ENCODE peak calls at places on chromosomes 11 and 22, in eight cellular contexts. One of them, this sample, is unnamed.
A peak's percentile ranks its signal among the peaks of the same experiment; 100 is the strongest.

GRCh38 chr11:109051200-109051599 is 370.8 kb upstream of the C11orf87 start:
- DNase-seq in COR-L47: no peak
- DNase-seq in nephron progenitor cell: no peak
- DNase-seq in upper lobe of right lung: no peak
- DNase-seq in uterus: no peak
- DNase-seq in mesendoderm: no peak
- DNase-seq in stimulated activated CD4-positive, alpha-beta T cell treated with anti-CD3 and anti-CD28 coated beads, Interleukin-12 subunit alpha, Interleukin-12 subunit beta, amount 100 ng/mL, for 4 hours: no peak
- DNase-seq in heart left ventricle: no peak
- DNase-seq in this sample: no peak

GRCh38 chr22:41656515-41656914 is 32.2 kb downstream of the SNU13 start:
- DNase-seq in COR-L47: no peak
- DNase-seq in nephron progenitor cell: no peak
- DNase-seq in upper lobe of right lung: no peak
- DNase-seq in uterus: no peak
- DNase-seq in mesendoderm: no peak
- DNase-seq in stimulated activated CD4-positive, alpha-beta T cell treated with anti-CD3 and anti-CD28 coated beads, Interleukin-12 subunit alpha, Interleukin-12 subunit beta, amount 100 ng/mL, for 4 hours: no peak
- DNase-seq in heart left ventricle: no peak
- DNase-seq in this sample: no peak

GRCh38 chr11:76935030-76935429 is 74.3 kb downstream of the ACER3 start:
- DNase-seq in COR-L47: no peak
- DNase-seq in nephron progenitor cell: no peak
- DNase-seq in upper lobe of right lung: no peak
- DNase-seq in uterus: no peak
- DNase-seq in mesendoderm: no peak
- DNase-seq in stimulated activated CD4-positive, alpha-beta T cell treated with anti-CD3 and anti-CD28 coated beads, Interleukin-12 subunit alpha, Interleukin-12 subunit beta, amount 100 ng/mL, for 4 hours: no peak
- DNase-seq in heart left ventricle: no peak
- DNase-seq in this sample: no peak

GRCh38 chr11:61954106-61955030 is 4.2 kb downstream of the BEST1 start:
- DNase-seq in COR-L47: no peak
- DNase-seq in nephron progenitor cell: no peak
- DNase-seq in upper lobe of right lung: peak; percentile 73
- DNase-seq in uterus: no peak
- DNase-seq in mesendoderm: no peak
- DNase-seq in stimulated activated CD4-positive, alpha-beta T cell treated with anti-CD3 and anti-CD28 coated beads, Interleukin-12 subunit alpha, Interleukin-12 subunit beta, amount 100 ng/mL, for 4 hours: no peak
- DNase-seq in heart left ventricle: no peak
- DNase-seq in this sample: no peak

GRCh38 chr11:131993291-131993690 is 622.9 kb downstream of the NTM start:
- DNase-seq in COR-L47: no peak
- DNase-seq in nephron progenitor cell: no peak
- DNase-seq in upper lobe of right lung: no peak
- DNase-seq in uterus: no peak
- DNase-seq in mesendoderm: no peak
- DNase-seq in stimulated activated CD4-positive, alpha-beta T cell treated with anti-CD3 and anti-CD28 coated beads, Interleukin-12 subunit alpha, Interleukin-12 subunit beta, amount 100 ng/mL, for 4 hours: no peak
- DNase-seq in heart left ventricle: no peak
- DNase-seq in this sample: no peak

GRCh38 chr11:121123670-121124069 is 22.6 kb downstream of the TECTA start:
- DNase-seq in COR-L47: no peak
- DNase-seq in nephron progenitor cell: no peak
- DNase-seq in upper lobe of right lung: no peak
- DNase-seq in uterus: no peak
- DNase-seq in mesendoderm: no peak
- DNase-seq in stimulated activated CD4-positive, alpha-beta T cell treated with anti-CD3 and anti-CD28 coated beads, Interleukin-12 subunit alpha, Interleukin-12 subunit beta, amount 100 ng/mL, for 4 hours: no peak
- DNase-seq in heart left ventricle: no peak
- DNase-seq in this sample: no peak

GRCh38 chr22:43776081-43776670 is 35.9 kb downstream of the EFCAB6 start:
- DNase-seq in COR-L47: no peak
- DNase-seq in nephron progenitor cell: no peak
- DNase-seq in upper lobe of right lung: no peak
- DNase-seq in uterus: no peak
- DNase-seq in mesendoderm: no peak
- DNase-seq in stimulated activated CD4-positive, alpha-beta T cell treated with anti-CD3 and anti-CD28 coated beads, Interleukin-12 subunit alpha, Interleukin-12 subunit beta, amount 100 ng/mL, for 4 hours: no peak
- DNase-seq in heart left ventricle: no peak
- DNase-seq in this sample: no peak

GRCh38 chr11:69657911-69658605 is 17.1 kb downstream of the LTO1 start:
- DNase-seq in COR-L47: no peak
- DNase-seq in nephron progenitor cell: peak; percentile 62
- DNase-seq in upper lobe of right lung: peak; percentile 52
- DNase-seq in uterus: no peak
- DNase-seq in mesendoderm: peak; percentile 95
- DNase-seq in stimulated activated CD4-positive, alpha-beta T cell treated with anti-CD3 and anti-CD28 coated beads, Interleukin-12 subunit alpha, Interleukin-12 subunit beta, amount 100 ng/mL, for 4 hours: no peak
- DNase-seq in heart left ventricle: peak; percentile 9
- DNase-seq in this sample: no peak

GRCh38 chr11:893008-893654 is 17.5 kb downstream of the CHID1 start:
- DNase-seq in COR-L47: no peak
- DNase-seq in nephron progenitor cell: no peak
- DNase-seq in upper lobe of right lung: no peak
- DNase-seq in uterus: no peak
- DNase-seq in mesendoderm: no peak
- DNase-seq in stimulated activated CD4-positive, alpha-beta T cell treated with anti-CD3 and anti-CD28 coated beads, Interleukin-12 subunit alpha, Interleukin-12 subunit beta, amount 100 ng/mL, for 4 hours: no peak
- DNase-seq in heart left ventricle: no peak
- DNase-seq in this sample: no peak

GRCh38 chr22:32866953-32867352 is 65.4 kb downstream of the TIMP3 start:
- DNase-seq in COR-L47: no peak
- DNase-seq in nephron progenitor cell: no peak
- DNase-seq in upper lobe of right lung: no peak
- DNase-seq in uterus: no peak
- DNase-seq in mesendoderm: peak; percentile 14
- DNase-seq in stimulated activated CD4-positive, alpha-beta T cell treated with anti-CD3 and anti-CD28 coated beads, Interleukin-12 subunit alpha, Interleukin-12 subunit beta, amount 100 ng/mL, for 4 hours: no peak
- DNase-seq in heart left ventricle: no peak
- DNase-seq in this sample: no peak

GRCh38 chr11:72389116-72389515 is 45.2 kb downstream of the CLPB start:
- DNase-seq in COR-L47: no peak
- DNase-seq in nephron progenitor cell: no peak
- DNase-seq in upper lobe of right lung: no peak
- DNase-seq in uterus: no peak
- DNase-seq in mesendoderm: no peak
- DNase-seq in stimulated activated CD4-positive, alpha-beta T cell treated with anti-CD3 and anti-CD28 coated beads, Interleukin-12 subunit alpha, Interleukin-12 subunit beta, amount 100 ng/mL, for 4 hours: no peak
- DNase-seq in heart left ventricle: no peak
- DNase-seq in this sample: no peak

GRCh38 chr22:49026476-49027121 is 801.1 kb downstream of the BRD1 start:
- DNase-seq in COR-L47: no peak
- DNase-seq in nephron progenitor cell: no peak
- DNase-seq in upper lobe of right lung: no peak
- DNase-seq in uterus: no peak
- DNase-seq in mesendoderm: peak; percentile 44
- DNase-seq in stimulated activated CD4-positive, alpha-beta T cell treated with anti-CD3 and anti-CD28 coated beads, Interleukin-12 subunit alpha, Interleukin-12 subunit beta, amount 100 ng/mL, for 4 hours: no peak
- DNase-seq in heart left ventricle: no peak
- DNase-seq in this sample: no peak

GRCh38 chr11:122071680-122072321 is 44.2 kb downstream of the BLID start:
- DNase-seq in COR-L47: no peak
- DNase-seq in nephron progenitor cell: peak; percentile 20
- DNase-seq in upper lobe of right lung: no peak
- DNase-seq in uterus: no peak
- DNase-seq in mesendoderm: no peak
- DNase-seq in stimulated activated CD4-positive, alpha-beta T cell treated with anti-CD3 and anti-CD28 coated beads, Interleukin-12 subunit alpha, Interleukin-12 subunit beta, amount 100 ng/mL, for 4 hours: no peak
- DNase-seq in heart left ventricle: no peak
- DNase-seq in this sample: no peak

GRCh38 chr11:83628622-83629347 is 342.6 kb upstream of the CCDC90B start:
- DNase-seq in COR-L47: no peak
- DNase-seq in nephron progenitor cell: no peak
- DNase-seq in upper lobe of right lung: no peak
- DNase-seq in uterus: no peak
- DNase-seq in mesendoderm: no peak
- DNase-seq in stimulated activated CD4-positive, alpha-beta T cell treated with anti-CD3 and anti-CD28 coated beads, Interleukin-12 subunit alpha, Interleukin-12 subunit beta, amount 100 ng/mL, for 4 hours: no peak
- DNase-seq in heart left ventricle: no peak
- DNase-seq in this sample: no peak

GRCh38 chr11:12179521-12179920 is 69.1 kb downstream of the MICAL2 start:
- DNase-seq in COR-L47: no peak
- DNase-seq in nephron progenitor cell: no peak
- DNase-seq in upper lobe of right lung: peak; percentile 12
- DNase-seq in uterus: no peak
- DNase-seq in mesendoderm: no peak
- DNase-seq in stimulated activated CD4-positive, alpha-beta T cell treated with anti-CD3 and anti-CD28 coated beads, Interleukin-12 subunit alpha, Interleukin-12 subunit beta, amount 100 ng/mL, for 4 hours: no peak
- DNase-seq in heart left ventricle: no peak
- DNase-seq in this sample: no peak

GRCh38 chr11:94649254-94649653 is 82.1 kb downstream of the PIWIL4 start:
- DNase-seq in COR-L47: no peak
- DNase-seq in nephron progenitor cell: no peak
- DNase-seq in upper lobe of right lung: no peak
- DNase-seq in uterus: no peak
- DNase-seq in mesendoderm: peak; percentile 70
- DNase-seq in stimulated activated CD4-positive, alpha-beta T cell treated with anti-CD3 and anti-CD28 coated beads, Interleukin-12 subunit alpha, Interleukin-12 subunit beta, amount 100 ng/mL, for 4 hours: no peak
- DNase-seq in heart left ventricle: no peak
- DNase-seq in this sample: no peak

GRCh38 chr22:39239561-39240423 is 5.0 kb downstream of the PDGFB start:
- DNase-seq in COR-L47: peak; percentile 81
- DNase-seq in nephron progenitor cell: no peak
- DNase-seq in upper lobe of right lung: peak; percentile 93
- DNase-seq in uterus: no peak
- DNase-seq in mesendoderm: no peak
- DNase-seq in stimulated activated CD4-positive, alpha-beta T cell treated with anti-CD3 and anti-CD28 coated beads, Interleukin-12 subunit alpha, Interleukin-12 subunit beta, amount 100 ng/mL, for 4 hours: no peak
- DNase-seq in heart left ventricle: no peak
- DNase-seq in this sample: no peak

GRCh38 chr11:125481531-125481930 is 14.5 kb downstream of the FEZ1 start:
- DNase-seq in COR-L47: no peak
- DNase-seq in nephron progenitor cell: no peak
- DNase-seq in upper lobe of right lung: no peak
- DNase-seq in uterus: no peak
- DNase-seq in mesendoderm: no peak
- DNase-seq in stimulated activated CD4-positive, alpha-beta T cell treated with anti-CD3 and anti-CD28 coated beads, Interleukin-12 subunit alpha, Interleukin-12 subunit beta, amount 100 ng/mL, for 4 hours: no peak
- DNase-seq in heart left ventricle: no peak
- DNase-seq in this sample: no peak

This sample was measured in stimulated activated naive B cell treated with anti-CD40 and anti-IgM and Interleukin-4, amounts not matched to agents 10 μg/mL and 1 μg/mL and 100 μg/mL, for 72 hours.